ENCODE peak calls at places on chromosomes 11 and 22, in seven cellular contexts. One of them, this sample, is unnamed.

GRCh38 chr11:1844221-1845094 is 5.7 kb downstream of the TNNI2 start:
- DNase-seq in H4: no peak
- DNase-seq in central memory CD4-positive, alpha-beta T cell: peak
- DNase-seq in activated T-helper 1 cell treated with Interleukin-2 at 50 U/mL for 16 hours: peak
- DNase-seq in hippocampal formation: no peak
- DNase-seq in stimulated activated CD4-positive, alpha-beta T cell treated with anti-CD3 and anti-CD28 coated beads, TNF-alpha, amount 100 ng/mL, for 1 hour: no peak
- DNase-seq in cardiac fibroblast: no peak
- DNase-seq in this sample: no peak

GRCh38 chr22:46047841-46048595 is 71.1 kb upstream of the WNT7B start:
- DNase-seq in H4: no peak
- DNase-seq in cardiac fibroblast: no peak
- DNase-seq in hippocampal formation: no peak
- DNase-seq in central memory CD4-positive, alpha-beta T cell: no peak
- DNase-seq in stimulated activated CD4-positive, alpha-beta T cell treated with anti-CD3 and anti-CD28 coated beads, TNF-alpha, amount 100 ng/mL, for 1 hour: no peak
- DNase-seq in activated T-helper 1 cell treated with Interleukin-2 at 50 U/mL for 16 hours: no peak
- DNase-seq in this sample: no peak

GRCh38 chr11:120215634-120216033 is 4.8 kb downstream of the OAF start:
- DNase-seq in hippocampal formation: no peak
- DNase-seq in activated T-helper 1 cell treated with Interleukin-2 at 50 U/mL for 16 hours: no peak
- DNase-seq in cardiac fibroblast: peak
- DNase-seq in stimulated activated CD4-positive, alpha-beta T cell treated with anti-CD3 and anti-CD28 coated beads, TNF-alpha, amount 100 ng/mL, for 1 hour: no peak
- DNase-seq in central memory CD4-positive, alpha-beta T cell: no peak
- DNase-seq in H4: no peak
- DNase-seq in this sample: no peak

GRCh38 chr11:18704698-18705097 is 6.1 kb downstream of the TMEM86A start:
- DNase-seq in central memory CD4-positive, alpha-beta T cell: no peak
- DNase-seq in cardiac fibroblast: no peak
- DNase-seq in stimulated activated CD4-positive, alpha-beta T cell treated with anti-CD3 and anti-CD28 coated beads, TNF-alpha, amount 100 ng/mL, for 1 hour: no peak
- DNase-seq in hippocampal formation: peak
- DNase-seq in H4: no peak
- DNase-seq in activated T-helper 1 cell treated with Interleukin-2 at 50 U/mL for 16 hours: no peak
- DNase-seq in this sample: no peak

GRCh38 chr11:73586791-73587190 is 11.1 kb downstream of the FAM168A start:
- DNase-seq in H4: no peak
- DNase-seq in central memory CD4-positive, alpha-beta T cell: no peak
- DNase-seq in cardiac fibroblast: no peak
- DNase-seq in hippocampal formation: no peak
- DNase-seq in stimulated activated CD4-positive, alpha-beta T cell treated with anti-CD3 and anti-CD28 coated beads, TNF-alpha, amount 100 ng/mL, for 1 hour: no peak
- DNase-seq in activated T-helper 1 cell treated with Interleukin-2 at 50 U/mL for 16 hours: no peak
- DNase-seq in this sample: no peak

GRCh38 chr22:18103527-18104269 is 6.9 kb upstream of the TUBA8 start:
- DNase-seq in hippocampal formation: no peak
- DNase-seq in H4: no peak
- DNase-seq in central memory CD4-positive, alpha-beta T cell: no peak
- DNase-seq in cardiac fibroblast: no peak
- DNase-seq in stimulated activated CD4-positive, alpha-beta T cell treated with anti-CD3 and anti-CD28 coated beads, TNF-alpha, amount 100 ng/mL, for 1 hour: no peak
- DNase-seq in activated T-helper 1 cell treated with Interleukin-2 at 50 U/mL for 16 hours: no peak
- DNase-seq in this sample: no peak

GRCh38 chr22:50705219-50705691 is 32.6 kb downstream of the SHANK3 start:
- DNase-seq in activated T-helper 1 cell treated with Interleukin-2 at 50 U/mL for 16 hours: no peak
- DNase-seq in stimulated activated CD4-positive, alpha-beta T cell treated with anti-CD3 and anti-CD28 coated beads, TNF-alpha, amount 100 ng/mL, for 1 hour: no peak
- DNase-seq in H4: no peak
- DNase-seq in central memory CD4-positive, alpha-beta T cell: no peak
- DNase-seq in cardiac fibroblast: peak
- DNase-seq in hippocampal formation: peak
- DNase-seq in this sample: no peak

GRCh38 chr11:27357250-27357649 is 5.8 kb downstream of the CCDC34 start:
- DNase-seq in hippocampal formation: no peak
- DNase-seq in H4: no peak
- DNase-seq in activated T-helper 1 cell treated with Interleukin-2 at 50 U/mL for 16 hours: no peak
- DNase-seq in cardiac fibroblast: no peak
- DNase-seq in central memory CD4-positive, alpha-beta T cell: no peak
- DNase-seq in stimulated activated CD4-positive, alpha-beta T cell treated with anti-CD3 and anti-CD28 coated beads, TNF-alpha, amount 100 ng/mL, for 1 hour: no peak
- DNase-seq in this sample: peak

GRCh38 chr22:32897400-32897799 is 95.9 kb downstream of the TIMP3 start:
- DNase-seq in central memory CD4-positive, alpha-beta T cell: no peak
- DNase-seq in stimulated activated CD4-positive, alpha-beta T cell treated with anti-CD3 and anti-CD28 coated beads, TNF-alpha, amount 100 ng/mL, for 1 hour: no peak
- DNase-seq in activated T-helper 1 cell treated with Interleukin-2 at 50 U/mL for 16 hours: no peak
- DNase-seq in hippocampal formation: no peak
- DNase-seq in H4: peak
- DNase-seq in cardiac fibroblast: peak
- DNase-seq in this sample: no peak

GRCh38 chr11:67564230-67564629 is 19.4 kb upstream of the GSTP1 start:
- DNase-seq in cardiac fibroblast: peak
- DNase-seq in stimulated activated CD4-positive, alpha-beta T cell treated with anti-CD3 and anti-CD28 coated beads, TNF-alpha, amount 100 ng/mL, for 1 hour: no peak
- DNase-seq in central memory CD4-positive, alpha-beta T cell: no peak
- DNase-seq in activated T-helper 1 cell treated with Interleukin-2 at 50 U/mL for 16 hours: no peak
- DNase-seq in H4: no peak
- DNase-seq in hippocampal formation: no peak
- DNase-seq in this sample: no peak

GRCh38 chr22:48238966-48239365 is 1476.5 kb downstream of the TBC1D22A start:
- DNase-seq in cardiac fibroblast: no peak
- DNase-seq in central memory CD4-positive, alpha-beta T cell: no peak
- DNase-seq in stimulated activated CD4-positive, alpha-beta T cell treated with anti-CD3 and anti-CD28 coated beads, TNF-alpha, amount 100 ng/mL, for 1 hour: no peak
- DNase-seq in H4: no peak
- DNase-seq in activated T-helper 1 cell treated with Interleukin-2 at 50 U/mL for 16 hours: no peak
- DNase-seq in hippocampal formation: no peak
- DNase-seq in this sample: no peak